ENCODE peak calls at places on chromosomes 3 and 15, in seven cellular contexts. One of them, this sample, is unnamed.

GRCh38 chr3:43883729-43884396 is 193.1 kb downstream of the ABHD5 start:
- DNase-seq in MM.1S: no peak
- DNase-seq in coronary artery: no peak
- DNase-seq in spleen: peak; percentile 15
- DNase-seq in lung: peak; percentile 55
- DNase-seq in astrocyte of the spinal cord: no peak
- DNase-seq in AG04450: no peak
- DNase-seq in this sample: no peak

GRCh38 chr15:85276508-85276907 is 103.9 kb upstream of the AKAP13 start:
- DNase-seq in astrocyte of the spinal cord: no peak
- DNase-seq in MM.1S: no peak
- DNase-seq in AG04450: no peak
- DNase-seq in lung: no peak
- DNase-seq in spleen: no peak
- DNase-seq in coronary artery: no peak
- DNase-seq in this sample: no peak

GRCh38 chr15:75573001-75573400 is 6.1 kb downstream of the PTPN9 start:
- DNase-seq in lung: no peak
- DNase-seq in AG04450: no peak
- DNase-seq in spleen: no peak
- DNase-seq in coronary artery: no peak
- DNase-seq in MM.1S: no peak
- DNase-seq in astrocyte of the spinal cord: peak; percentile 36
- DNase-seq in this sample: no peak

GRCh38 chr3:159232966-159233365 is 431.1 kb downstream of the MFSD1 start:
- DNase-seq in spleen: no peak
- DNase-seq in astrocyte of the spinal cord: no peak
- DNase-seq in lung: no peak
- DNase-seq in coronary artery: no peak
- DNase-seq in AG04450: no peak
- DNase-seq in MM.1S: no peak
- DNase-seq in this sample: no peak

GRCh38 chr15:77415450-77416448 is 4.2 kb downstream of the PEAK1 start:
- DNase-seq in MM.1S: no peak
- DNase-seq in astrocyte of the spinal cord: no peak
- DNase-seq in spleen: no peak
- DNase-seq in AG04450: no peak
- DNase-seq in coronary artery: no peak
- DNase-seq in lung: no peak
- DNase-seq in this sample: peak; percentile 51

GRCh38 chr3:64056616-64057165 is 33.4 kb upstream of the PSMD6 start:
- DNase-seq in AG04450: peak; percentile 16
- DNase-seq in lung: no peak
- DNase-seq in MM.1S: no peak
- DNase-seq in coronary artery: no peak
- DNase-seq in spleen: no peak
- DNase-seq in astrocyte of the spinal cord: peak; percentile 91
- DNase-seq in this sample: peak; percentile 79

GRCh38 chr15:39381517-39381916 is 199.4 kb upstream of the THBS1 start:
- DNase-seq in MM.1S: no peak
- DNase-seq in astrocyte of the spinal cord: peak; percentile 13
- DNase-seq in AG04450: no peak
- DNase-seq in lung: no peak
- DNase-seq in coronary artery: no peak
- DNase-seq in spleen: no peak
- DNase-seq in this sample: peak; percentile 68

GRCh38 chr3:133881987-133882825 is 13.5 kb downstream of the RAB6B start:
- DNase-seq in lung: no peak
- DNase-seq in spleen: no peak
- DNase-seq in astrocyte of the spinal cord: no peak
- DNase-seq in coronary artery: peak; percentile 56
- DNase-seq in AG04450: no peak
- DNase-seq in MM.1S: no peak
- DNase-seq in this sample: no peak

GRCh38 chr15:50166216-50166615 is 15.8 kb upstream of the SLC27A2 start:
- DNase-seq in lung: no peak
- DNase-seq in AG04450: peak; percentile 20
- DNase-seq in spleen: no peak
- DNase-seq in MM.1S: no peak
- DNase-seq in astrocyte of the spinal cord: peak; percentile 30
- DNase-seq in coronary artery: no peak
- DNase-seq in this sample: peak; percentile 33

GRCh38 chr15:52645916-52646315 is 33.3 kb downstream of the ATOSA start:
- DNase-seq in coronary artery: no peak
- DNase-seq in astrocyte of the spinal cord: no peak
- DNase-seq in spleen: no peak
- DNase-seq in MM.1S: no peak
- DNase-seq in AG04450: no peak
- DNase-seq in lung: no peak
- DNase-seq in this sample: no peak

GRCh38 chr15:29805043-29805707 is 17.1 kb downstream of the TJP1 start:
- DNase-seq in MM.1S: no peak
- DNase-seq in spleen: no peak
- DNase-seq in lung: no peak
- DNase-seq in AG04450: peak; percentile 47
- DNase-seq in coronary artery: no peak
- DNase-seq in astrocyte of the spinal cord: peak; percentile 82
- DNase-seq in this sample: peak; percentile 72

GRCh38 chr3:15983232-15983631 is 185.5 kb upstream of the ANKRD28 start:
- DNase-seq in lung: no peak
- DNase-seq in MM.1S: no peak
- DNase-seq in spleen: no peak
- DNase-seq in coronary artery: no peak
- DNase-seq in astrocyte of the spinal cord: peak; percentile 58
- DNase-seq in AG04450: peak; percentile 49
- DNase-seq in this sample: peak; percentile 31

GRCh38 chr15:81410318-81410753 is 36.3 kb upstream of the TMC3 start:
- DNase-seq in spleen: no peak
- DNase-seq in coronary artery: peak; percentile 79
- DNase-seq in lung: peak; percentile 41
- DNase-seq in astrocyte of the spinal cord: peak; percentile 72
- DNase-seq in AG04450: peak; percentile 37
- DNase-seq in MM.1S: peak; percentile 74
- DNase-seq in this sample: peak; percentile 96

GRCh38 chr15:41513282-41514227 is at the start of gene LTK:
- DNase-seq in coronary artery: no peak
- DNase-seq in spleen: no peak
- DNase-seq in lung: no peak
- DNase-seq in AG04450: no peak
- DNase-seq in astrocyte of the spinal cord: no peak
- DNase-seq in MM.1S: no peak
- DNase-seq in this sample: no peak

GRCh38 chr3:115285001-115285400 is 137.9 kb upstream of the ZBTB20 start:
- DNase-seq in lung: no peak
- DNase-seq in coronary artery: no peak
- DNase-seq in MM.1S: no peak
- DNase-seq in spleen: no peak
- DNase-seq in AG04450: no peak
- DNase-seq in astrocyte of the spinal cord: no peak
- DNase-seq in this sample: no peak

GRCh38 chr3:115280531-115280930 is 133.4 kb upstream of the ZBTB20 start:
- DNase-seq in astrocyte of the spinal cord: no peak
- DNase-seq in MM.1S: no peak
- DNase-seq in coronary artery: no peak
- DNase-seq in spleen: no peak
- DNase-seq in AG04450: no peak
- DNase-seq in lung: no peak
- DNase-seq in this sample: peak; percentile 7

GRCh38 chr3:115286529-115287197 is 139.6 kb upstream of the ZBTB20 start:
- DNase-seq in MM.1S: no peak
- DNase-seq in coronary artery: no peak
- DNase-seq in AG04450: no peak
- DNase-seq in lung: no peak
- DNase-seq in spleen: no peak
- DNase-seq in astrocyte of the spinal cord: no peak
- DNase-seq in this sample: no peak

GRCh38 chr3:115279939-115280338 is 132.9 kb upstream of the ZBTB20 start:
- DNase-seq in MM.1S: no peak
- DNase-seq in spleen: no peak
- DNase-seq in astrocyte of the spinal cord: no peak
- DNase-seq in coronary artery: no peak
- DNase-seq in AG04450: no peak
- DNase-seq in lung: no peak
- DNase-seq in this sample: peak; percentile 40

DNA sequence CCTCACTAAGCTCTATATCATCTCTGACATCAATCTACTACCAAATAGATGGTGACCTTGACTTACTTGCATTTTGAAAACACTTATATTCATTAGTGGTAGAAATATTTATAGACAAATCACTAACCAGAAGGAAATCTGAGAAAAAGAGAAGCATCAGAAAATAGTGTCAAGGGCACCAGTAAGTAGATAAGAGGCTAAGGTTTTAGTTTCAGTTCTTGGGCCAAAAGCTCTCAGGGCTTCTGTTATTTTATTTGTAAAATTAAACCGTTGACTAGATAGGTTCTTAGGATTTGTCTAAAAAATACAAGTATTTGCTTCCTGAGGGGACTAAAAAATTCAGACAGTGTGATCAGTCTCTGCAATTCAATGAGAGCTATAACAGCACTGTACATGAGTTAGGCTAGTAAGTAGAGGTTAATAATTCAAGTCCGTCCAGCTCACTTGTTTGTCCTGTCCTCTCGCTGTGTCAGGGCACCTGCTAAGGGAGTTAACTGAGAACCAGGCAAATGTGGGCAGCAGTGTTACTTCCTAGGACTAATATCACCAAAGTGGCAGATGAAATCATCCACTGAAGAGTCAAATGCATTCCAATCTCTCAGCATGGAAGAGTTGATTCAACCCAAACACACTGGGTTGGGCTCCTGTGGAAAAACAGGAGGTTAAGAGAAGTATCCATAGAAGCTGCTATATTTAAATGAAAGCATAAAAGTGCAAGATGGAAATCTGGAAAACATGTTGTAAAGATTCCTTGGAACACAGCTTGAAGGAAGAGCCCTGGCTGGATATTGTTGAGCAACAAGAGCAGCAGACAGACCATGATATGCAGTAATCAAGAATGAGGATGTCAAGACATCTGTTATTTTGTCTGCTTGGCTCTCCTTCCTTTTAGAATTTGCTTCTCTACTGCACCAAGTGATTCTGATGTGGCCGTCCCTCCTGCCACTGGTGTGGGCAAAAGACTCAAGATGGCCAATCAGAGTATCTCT is 134.9 kb upstream of the ZBTB20 start:
- DNase-seq in lung: no peak
- DNase-seq in MM.1S: peak; percentile 61
- DNase-seq in AG04450: no peak
- DNase-seq in coronary artery: no peak
- DNase-seq in astrocyte of the spinal cord: peak; percentile 8
- DNase-seq in spleen: no peak
- DNase-seq in this sample: no peak
- H3K4me3 ChIP-seq in lung: no peak overlapping the region
- H3K4me3 ChIP-seq in MM.1S: peak overlapping the region; percentile 15
- H3K4me3 ChIP-seq in AG04450: no peak overlapping the region
- H3K4me3 ChIP-seq in coronary artery: no peak overlapping the region
- H3K4me3 ChIP-seq in astrocyte of the spinal cord: no peak overlapping the region
- H3K4me3 ChIP-seq in spleen: no peak overlapping the region
- H3K4me3 ChIP-seq in this sample: no peak overlapping the region

DNA sequence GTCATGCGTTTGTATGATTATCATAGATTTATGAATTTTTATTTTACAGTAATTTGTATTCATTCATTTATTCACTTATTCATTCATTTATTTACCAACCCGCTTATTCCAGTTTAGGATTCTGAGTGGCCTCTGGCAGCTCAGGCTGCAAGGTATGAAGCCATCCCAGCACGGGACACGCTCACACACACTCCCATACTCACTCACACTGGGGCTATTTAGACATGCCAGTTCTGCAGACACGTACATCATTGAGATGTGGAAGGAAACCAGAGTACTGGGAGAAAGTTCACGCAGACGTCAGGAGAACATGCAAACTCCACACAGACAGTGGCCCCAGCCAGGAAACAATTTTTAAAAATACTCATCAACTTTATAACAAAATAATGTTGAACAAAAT is 5.1 kb downstream of the CDIN1 start:
- DNase-seq in spleen: no peak
- DNase-seq in MM.1S: no peak
- DNase-seq in lung: no peak
- DNase-seq in AG04450: no peak
- DNase-seq in astrocyte of the spinal cord: no peak
- DNase-seq in coronary artery: no peak
- DNase-seq in this sample: no peak
- H3K4me3 ChIP-seq in spleen: no peak overlapping the region
- H3K4me3 ChIP-seq in MM.1S: no peak overlapping the region
- H3K4me3 ChIP-seq in lung: no peak overlapping the region
- H3K4me3 ChIP-seq in AG04450: no peak overlapping the region
- H3K4me3 ChIP-seq in astrocyte of the spinal cord: no peak overlapping the region
- H3K4me3 ChIP-seq in coronary artery: no peak overlapping the region
- H3K4me3 ChIP-seq in this sample: no peak overlapping the region

GRCh38 chr3:118981494-118982134 is 53.0 kb downstream of the IGSF11 start:
- DNase-seq in MM.1S: no peak
- DNase-seq in coronary artery: no peak
- DNase-seq in lung: no peak
- DNase-seq in AG04450: no peak
- DNase-seq in spleen: no peak
- DNase-seq in astrocyte of the spinal cord: no peak
- DNase-seq in this sample: no peak

GRCh38 chr3:118978393-118978758 is 56.3 kb downstream of the IGSF11 start:
- DNase-seq in AG04450: no peak
- DNase-seq in astrocyte of the spinal cord: no peak
- DNase-seq in lung: no peak
- DNase-seq in spleen: no peak
- DNase-seq in MM.1S: no peak
- DNase-seq in coronary artery: no peak
- DNase-seq in this sample: no peak

GRCh38 chr3:118977118-118977517 is 57.5 kb downstream of the IGSF11 start:
- DNase-seq in coronary artery: no peak
- DNase-seq in lung: no peak
- DNase-seq in AG04450: no peak
- DNase-seq in astrocyte of the spinal cord: no peak
- DNase-seq in MM.1S: peak; percentile 13
- DNase-seq in spleen: no peak
- DNase-seq in this sample: no peak

GRCh38 chr3:118977671-118978392 is 56.8 kb downstream of the IGSF11 start:
- DNase-seq in AG04450: no peak
- DNase-seq in coronary artery: no peak
- DNase-seq in astrocyte of the spinal cord: no peak
- DNase-seq in spleen: no peak
- DNase-seq in lung: no peak
- DNase-seq in MM.1S: no peak
- DNase-seq in this sample: no peak

GRCh38 chr3:118980832-118981231 is 53.8 kb downstream of the IGSF11 start:
- DNase-seq in spleen: no peak
- DNase-seq in MM.1S: no peak
- DNase-seq in lung: no peak
- DNase-seq in astrocyte of the spinal cord: no peak
- DNase-seq in coronary artery: no peak
- DNase-seq in AG04450: no peak
- DNase-seq in this sample: no peak
- H3K4me3 ChIP-seq in spleen: no peak overlapping the region
- H3K4me3 ChIP-seq in MM.1S: no peak overlapping the region
- H3K4me3 ChIP-seq in lung: no peak overlapping the region
- H3K4me3 ChIP-seq in astrocyte of the spinal cord: no peak overlapping the region
- H3K4me3 ChIP-seq in coronary artery: no peak overlapping the region
- H3K4me3 ChIP-seq in AG04450: no peak overlapping the region
- H3K4me3 ChIP-seq in this sample: no peak overlapping the region

DNA sequence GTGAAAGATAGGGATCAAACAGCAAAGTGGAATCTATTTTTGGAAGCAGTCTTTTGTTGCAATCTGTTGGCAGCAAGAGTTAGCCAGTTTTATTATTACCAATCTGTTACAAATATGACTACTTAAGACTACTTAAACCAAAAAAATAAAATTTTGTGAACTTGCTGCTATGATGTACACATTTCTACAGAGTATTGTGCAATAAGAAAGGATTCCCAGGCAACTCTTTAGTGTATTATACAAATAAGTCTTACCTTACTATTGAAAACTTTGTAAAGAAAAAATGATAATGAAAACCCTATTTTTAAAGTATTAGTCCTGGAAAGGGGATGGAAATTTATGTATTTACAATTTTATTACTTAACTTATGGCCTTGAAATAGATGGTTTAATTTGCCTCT is 44.7 kb downstream of the CADM2 start:
- DNase-seq in astrocyte of the spinal cord: no peak
- DNase-seq in spleen: no peak
- DNase-seq in MM.1S: no peak
- DNase-seq in AG04450: no peak
- DNase-seq in coronary artery: no peak
- DNase-seq in lung: no peak
- DNase-seq in this sample: no peak
- H3K4me3 ChIP-seq in astrocyte of the spinal cord: no peak overlapping the region
- H3K4me3 ChIP-seq in spleen: no peak overlapping the region
- H3K4me3 ChIP-seq in MM.1S: no peak overlapping the region
- H3K4me3 ChIP-seq in AG04450: no peak overlapping the region
- H3K4me3 ChIP-seq in coronary artery: no peak overlapping the region
- H3K4me3 ChIP-seq in lung: no peak overlapping the region
- H3K4me3 ChIP-seq in this sample: no peak overlapping the region

This sample was measured in skeletal muscle cell.